ENCODE peak calls at places on chromosomes 13 and 19, in four cellular contexts. One of them, this sample, is unnamed.

GRCh38 chr19:33840783-33841182 is 44.1 kb downstream of the KCTD15 start:
- DNase-seq in upper lobe of right lung: no peak
- DNase-seq in thyroid gland: no peak
- DNase-seq in colonic mucosa: no peak
- DNase-seq in this sample: no peak

GRCh38 chr13:33610471-33611015 is 207.4 kb upstream of the RFC3 start:
- DNase-seq in upper lobe of right lung: no peak
- DNase-seq in thyroid gland: peak; percentile 51
- DNase-seq in colonic mucosa: peak; percentile 23
- DNase-seq in this sample: peak; percentile 78

GRCh38 chr19:2555422-2556220 is 79.7 kb downstream of the GADD45B start:
- DNase-seq in upper lobe of right lung: no peak
- DNase-seq in thyroid gland: peak; percentile 4
- DNase-seq in colonic mucosa: no peak
- DNase-seq in this sample: no peak

GRCh38 chr19:2274937-2275535 is 6.9 kb downstream of the PEAK3 start:
- DNase-seq in upper lobe of right lung: peak; percentile 82
- DNase-seq in thyroid gland: peak; percentile 69
- DNase-seq in colonic mucosa: peak; percentile 85
- DNase-seq in this sample: peak; percentile 89

GRCh38 chr13:97235549-97236206 is 13.5 kb downstream of the MBNL2 start:
- DNase-seq in upper lobe of right lung: no peak
- DNase-seq in thyroid gland: no peak
- DNase-seq in colonic mucosa: peak; percentile 86
- DNase-seq in this sample: no peak

GRCh38 chr19:873084-874019 is 13.9 kb downstream of the CFD start:
- DNase-seq in upper lobe of right lung: peak; percentile 81
- DNase-seq in thyroid gland: peak; percentile 26
- DNase-seq in colonic mucosa: peak; percentile 74
- DNase-seq in this sample: peak; percentile 84

GRCh38 chr13:111927181-111927540 is 139.8 kb upstream of the SOX1 start:
- DNase-seq in upper lobe of right lung: peak; percentile 52
- DNase-seq in thyroid gland: no peak
- DNase-seq in colonic mucosa: no peak
- DNase-seq in this sample: no peak

GRCh38 chr13:111159362-111160320 is 44.5 kb downstream of the ARHGEF7 start:
- DNase-seq in upper lobe of right lung: no peak
- DNase-seq in thyroid gland: no peak
- DNase-seq in colonic mucosa: no peak
- DNase-seq in this sample: no peak

GRCh38 chr19:11152318-11153062 is 3.1 kb downstream of the SPC24 start:
- DNase-seq in upper lobe of right lung: no peak
- DNase-seq in thyroid gland: no peak
- DNase-seq in colonic mucosa: peak; percentile 73
- DNase-seq in this sample: no peak

GRCh38 chr13:29621841-29622240 is 26.4 kb upstream of the SLC7A1 start:
- DNase-seq in upper lobe of right lung: no peak
- DNase-seq in thyroid gland: no peak
- DNase-seq in colonic mucosa: no peak
- DNase-seq in this sample: no peak

GRCh38 chr13:68173111-68173510 is 943.0 kb upstream of the PCDH9 start:
- DNase-seq in upper lobe of right lung: no peak
- DNase-seq in thyroid gland: no peak
- DNase-seq in colonic mucosa: no peak
- DNase-seq in this sample: no peak

GRCh38 chr19:42282810-42283247 is 13.8 kb downstream of the CIC start:
- DNase-seq in upper lobe of right lung: no peak
- DNase-seq in thyroid gland: no peak
- DNase-seq in colonic mucosa: no peak
- DNase-seq in this sample: no peak

DNA sequence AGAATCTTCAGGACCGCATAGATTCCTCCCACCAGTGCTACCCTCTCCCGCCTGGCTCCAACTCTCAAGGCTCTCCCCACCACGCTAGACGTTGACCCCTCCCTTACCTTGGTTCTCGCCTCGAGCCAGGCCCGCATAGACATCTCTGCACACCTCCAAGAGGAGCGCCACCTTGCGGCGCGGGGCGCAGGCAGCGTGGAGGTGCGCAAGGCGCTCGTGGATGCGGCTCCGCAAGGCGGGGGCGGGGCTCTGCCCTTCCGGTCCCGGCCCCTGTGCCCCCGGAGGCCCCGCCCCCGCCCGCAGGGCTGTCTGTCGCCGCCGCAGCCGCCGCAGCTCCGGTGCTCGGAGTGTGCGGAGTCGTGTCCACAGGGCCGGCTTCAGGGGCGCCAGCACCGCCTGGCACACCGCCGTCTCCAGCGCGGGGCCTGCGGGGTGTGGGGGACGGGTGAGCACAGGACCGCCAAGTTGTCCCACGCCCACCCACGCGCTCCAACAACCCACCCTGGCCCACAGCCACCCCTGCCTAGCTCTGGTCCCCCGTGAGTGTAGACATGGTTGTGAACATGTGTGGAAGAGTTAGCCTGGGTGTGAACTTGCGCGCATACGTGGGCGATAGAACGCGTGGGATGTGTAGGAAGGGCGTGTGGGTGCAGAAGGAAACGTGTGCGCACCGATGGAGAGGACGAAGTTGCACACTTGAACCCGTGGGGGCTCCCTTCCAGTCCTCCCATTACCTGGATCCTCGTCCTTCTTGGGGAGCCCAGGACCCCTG is 8.1 kb downstream of the RINL start:
- DNase-seq in upper lobe of right lung: peak; percentile 97
- DNase-seq in thyroid gland: peak; percentile 92
- DNase-seq in colonic mucosa: peak; percentile 86
- DNase-seq in this sample: peak; percentile 86
- H3K27ac ChIP-seq in upper lobe of right lung: peak overlapping the region; percentile 21
- H3K27ac ChIP-seq in thyroid gland: peak overlapping the region; percentile 65
- H3K27ac ChIP-seq in colonic mucosa: peak overlapping the region; percentile 1
- H3K27ac ChIP-seq in this sample: no peak overlapping the region

DNA sequence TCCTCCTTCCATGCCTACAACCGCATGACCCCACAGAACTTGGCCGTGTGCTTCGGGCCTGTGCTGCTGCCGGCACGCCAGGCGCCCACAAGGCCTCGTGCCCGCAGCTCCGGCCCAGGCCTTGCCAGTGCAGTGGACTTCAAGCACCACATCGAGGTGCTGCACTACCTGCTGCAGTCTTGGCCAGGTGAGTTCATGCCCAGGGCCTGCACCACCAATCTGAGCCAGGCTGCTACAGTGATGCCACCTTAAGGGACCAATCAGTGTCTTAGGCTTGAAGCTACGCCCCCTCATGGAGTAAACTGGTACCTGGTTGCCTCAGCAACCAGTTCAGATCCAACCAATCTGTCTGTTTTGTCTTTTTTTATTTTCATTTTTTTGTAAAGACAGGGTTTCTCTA is 5.2 kb downstream of the SYDE1 start:
- DNase-seq in upper lobe of right lung: no peak
- DNase-seq in thyroid gland: no peak
- DNase-seq in colonic mucosa: no peak
- DNase-seq in this sample: no peak
- TF ChIP-seq CTCF in upper lobe of right lung: no peak
- TF ChIP-seq CTCF in thyroid gland: no peak
- TF ChIP-seq CTCF in colonic mucosa: no peak
- TF ChIP-seq CTCF in this sample: peak; percentile 26

GRCh38 chr13:104869501-104869900 is 1666.0 kb downstream of the EFNB2 start:
- DNase-seq in upper lobe of right lung: no peak
- DNase-seq in thyroid gland: no peak
- DNase-seq in colonic mucosa: no peak
- DNase-seq in this sample: no peak

GRCh38 chr13:104871456-104871855 is 1664.0 kb downstream of the EFNB2 start:
- DNase-seq in upper lobe of right lung: no peak
- DNase-seq in thyroid gland: no peak
- DNase-seq in colonic mucosa: no peak
- DNase-seq in this sample: no peak

GRCh38 chr13:104872153-104872552 is 1663.3 kb downstream of the EFNB2 start:
- DNase-seq in upper lobe of right lung: no peak
- DNase-seq in thyroid gland: no peak
- DNase-seq in colonic mucosa: no peak
- DNase-seq in this sample: no peak

GRCh38 chr13:104875008-104875762 is 1660.3 kb downstream of the EFNB2 start:
- DNase-seq in upper lobe of right lung: no peak
- DNase-seq in thyroid gland: no peak
- DNase-seq in colonic mucosa: no peak
- DNase-seq in this sample: no peak
- H3K4me3 ChIP-seq in upper lobe of right lung: no peak overlapping the region
- H3K4me3 ChIP-seq in thyroid gland: no peak overlapping the region
- H3K4me3 ChIP-seq in colonic mucosa: no peak overlapping the region
- H3K4me3 ChIP-seq in this sample: no peak overlapping the region

GRCh38 chr19:40411125-40411842 is 1.9 kb downstream of the PRX start:
- DNase-seq in upper lobe of right lung: no peak
- DNase-seq in thyroid gland: peak; percentile 53
- DNase-seq in colonic mucosa: no peak
- DNase-seq in this sample: no peak
- H3K27ac ChIP-seq in upper lobe of right lung: peak overlapping the region; percentile 72
- H3K27ac ChIP-seq in thyroid gland: peak overlapping the region; percentile 75
- H3K27ac ChIP-seq in colonic mucosa: no peak overlapping the region
- H3K27ac ChIP-seq in this sample: no peak overlapping the region

DNA sequence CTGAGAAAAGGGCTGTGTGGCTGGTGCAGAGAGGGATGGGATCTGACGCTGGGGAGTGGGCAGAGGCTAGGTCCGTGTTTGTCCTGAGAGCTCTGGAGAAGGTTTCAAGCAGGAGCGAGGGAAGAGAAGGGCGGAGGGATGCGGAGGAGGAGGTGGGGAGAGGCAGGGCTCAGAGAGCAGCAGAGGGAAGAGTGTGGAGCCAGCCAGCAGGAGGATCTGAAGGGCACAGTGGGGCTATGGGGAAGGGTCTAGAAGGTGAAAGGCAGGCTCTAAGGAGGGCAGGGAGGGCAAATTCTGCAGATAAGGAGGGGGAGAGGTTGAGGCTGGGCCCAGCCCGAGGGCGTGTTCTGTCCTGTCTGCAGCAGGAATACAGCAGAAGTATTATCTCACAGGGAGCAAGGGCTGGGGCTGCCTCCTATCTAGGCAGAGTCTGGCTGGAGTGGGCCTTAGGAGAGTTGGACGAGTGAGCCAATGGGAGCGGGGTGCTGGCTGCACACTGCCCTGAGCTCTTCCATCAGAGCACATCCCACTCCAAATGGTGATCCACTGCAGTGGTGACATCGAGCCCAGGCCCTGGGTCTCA is 6.1 kb downstream of the AP2A1 start:
- DNase-seq in upper lobe of right lung: no peak
- DNase-seq in thyroid gland: no peak
- DNase-seq in colonic mucosa: no peak
- DNase-seq in this sample: no peak
- TF ChIP-seq CTCF in upper lobe of right lung: no peak
- TF ChIP-seq CTCF in thyroid gland: no peak
- TF ChIP-seq CTCF in colonic mucosa: no peak
- TF ChIP-seq CTCF in this sample: no peak

This sample was measured in A673.